ENCODE peak calls at places on chromosomes 7 and 10, in four cellular contexts. F is glutamatergic neuron; D is activated CD8-positive, alpha-beta T cell treated with anti-CD3 and anti-CD28 coated beads for 36 hours; G is prostate gland. C is an unnamed sample.

GRCh38 chr10:104472505-104472904 is 118.9 kb downstream of the CFAP58 start:
- DNase-seq in F (no peak), D (no peak), G (no peak), C (no peak)

GRCh38 chr7:14988941-14989340 is 86.4 kb upstream of the DGKB start:
- DNase-seq in F (no peak), D (no peak), G (no peak), C (no peak)

GRCh38 chr10:97648557-97649404 is 8.3 kb downstream of the PI4K2A start:
- DNase-seq in F (no peak), D (peak; percentile 60), G (no peak), C (peak; percentile 75)

GRCh38 chr10:98377001-98377400 is 38.0 kb downstream of the PYROXD2 start:
- DNase-seq in F (no peak), D (no peak), G (no peak), C (no peak)

GRCh38 chr7:159159731-159160130 is 15.1 kb upstream of the VIPR2 start:
- DNase-seq in F (no peak), D (no peak), G (no peak), C (no peak)

GRCh38 chr7:101707587-101707986 is 78.5 kb upstream of the MYL10 start:
- DNase-seq in F (no peak), D (no peak), G (no peak), C (no peak)

GRCh38 chr7:1592299-1592842 is 22.5 kb upstream of the PSMG3 start:
- DNase-seq in F (no peak), D (peak; percentile 56), G (no peak), C (no peak)

GRCh38 chr10:63275094-63275493 is 142.0 kb downstream of the NRBF2 start:
- DNase-seq in F (no peak), D (no peak), G (no peak), C (no peak)

GRCh38 chr10:80473692-80474596 is 19.8 kb downstream of the TSPAN14 start:
- DNase-seq in F (no peak), D (peak; percentile 38), G (no peak), C (no peak)

GRCh38 chr7:108164946-108165345 is 34.8 kb upstream of the LAMB4 start:
- DNase-seq in F (no peak), D (no peak), G (no peak), C (no peak)
- TF ChIP-seq CTCF in F (peak; percentile 19), D (no peak), G (no peak), C (no peak)

DNA sequence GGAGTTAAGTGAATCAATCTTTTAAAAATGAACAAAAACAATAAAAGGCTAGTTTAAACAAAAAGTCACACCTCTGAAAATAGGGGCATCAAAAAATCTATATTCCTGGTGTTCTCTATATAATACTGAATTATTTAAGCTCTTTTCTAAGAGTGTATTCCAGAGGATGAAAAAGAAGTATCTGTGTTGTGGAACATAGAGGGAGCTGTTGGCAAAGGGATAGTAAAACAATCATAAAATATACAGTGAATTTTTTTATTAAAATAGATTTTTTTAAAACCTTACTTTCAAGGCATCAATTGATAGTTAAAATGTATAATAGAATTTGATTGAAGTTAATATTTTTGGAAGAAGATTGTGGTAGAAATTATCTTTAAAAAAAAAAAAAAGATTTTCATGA is 1409.1 kb upstream of the CELF2 start:
- DNase-seq in F (no peak), D (no peak), G (no peak), C (no peak)
- TF ChIP-seq CTCF in F (peak; percentile 30), D (no peak), G (no peak), C (no peak)

GRCh38 chr7:144455040-144455404 is 51.5 kb upstream of the NOBOX start:
- DNase-seq in F (no peak), D (no peak), G (no peak), C (no peak)

GRCh38 chr7:144459635-144460034 is 56.1 kb upstream of the NOBOX start:
- DNase-seq in F (no peak), D (no peak), G (no peak), C (no peak)

GRCh38 chr7:144452064-144452463 is 48.6 kb upstream of the NOBOX start:
- DNase-seq in F (no peak), D (no peak), G (peak; percentile 10), C (no peak)

GRCh38 chr7:144454256-144455039 is 51.0 kb upstream of the NOBOX start:
- DNase-seq in F (no peak), D (no peak), G (no peak), C (no peak)
- TF ChIP-seq CTCF in F (peak; percentile 12), D (no peak), G (no peak), C (no peak)

DNA sequence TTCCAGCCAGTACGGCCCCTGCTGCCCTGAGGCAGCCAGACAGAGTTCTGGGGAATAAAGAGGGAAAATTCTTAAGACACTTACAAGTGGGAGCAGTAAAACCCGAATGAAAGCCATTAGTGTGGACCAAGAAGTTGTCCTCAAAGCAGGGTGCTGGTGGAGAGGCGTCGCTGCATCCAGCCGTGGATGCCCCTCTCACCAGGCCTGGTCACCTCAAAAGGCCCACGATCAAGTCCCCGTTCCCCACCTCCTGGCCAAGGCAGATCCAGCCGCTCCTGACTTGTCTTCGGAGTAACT is 656 bp downstream of the VSTM4 start:
- DNase-seq in F (no peak), D (no peak), G (no peak), C (no peak)
- TF ChIP-seq CTCF in F (no peak), D (no peak), G (no peak), C (no peak)

GRCh38 chr7:155007947-155008346 is 5.0 kb upstream of the PAXIP1 start:
- DNase-seq in F (peak; percentile 48), D (peak; percentile 42), G (no peak), C (peak; percentile 28)
- TF ChIP-seq CTCF in F (no peak), D (peak; percentile 54), G (no peak), C (peak; percentile 55)